ENCODE peak calls at places on chromosomes 4 and X, in six cellular contexts. P, V, Y, I, M and A are unnamed samples.
A peak's percentile ranks its signal among the peaks of the same experiment; 100 is the strongest.

GRCh38 chr4:135050086-135050717 is 848.6 kb upstream of the PABPC4L start:
- DNase-seq in P (no peak), V (no peak), Y (no peak), I (no peak), M (no peak), A (no peak)

GRCh38 chr4:147355849-147356248 is 125.0 kb upstream of the EDNRA start:
- DNase-seq in P (no peak), V (peak; percentile 88), Y (no peak), I (no peak), M (no peak), A (no peak)

GRCh38 chrX:130702867-130703707 is 199.9 kb downstream of the ENOX2 start:
- DNase-seq in P (no peak), V (no peak), Y (no peak), I (no peak), M (no peak), A (no peak)

GRCh38 chr4:163165217-163166017 is 1.3 kb downstream of the NAF1 start:
- DNase-seq in P (no peak), V (peak; percentile 26), Y (no peak), I (no peak), M (no peak), A (no peak)

GRCh38 chrX:147848009-147848408 is 63.7 kb upstream of the FMR1 start:
- DNase-seq in P (no peak), V (no peak), Y (no peak), I (no peak), M (no peak), A (no peak)

GRCh38 chrX:130120321-130120731 is 10.0 kb upstream of the ELF4 start:
- DNase-seq in P (no peak), V (peak; percentile 11), Y (no peak), I (no peak), M (no peak), A (peak; percentile 13)

GRCh38 chr4:180190382-180190781 is 2052.8 kb upstream of the TENM3 start:
- DNase-seq in P (no peak), V (no peak), Y (no peak), I (no peak), M (no peak), A (no peak)

GRCh38 chrX:54043696-54044125 is 562 bp downstream of the PHF8 start:
- DNase-seq in P (peak; percentile 13), V (peak; percentile 58), Y (peak; percentile 11), I (no peak), M (no peak), A (no peak)

GRCh38 chrX:15410430-15410829 is 26.2 kb upstream of the VEGFD start:
- DNase-seq in P (no peak), V (no peak), Y (no peak), I (no peak), M (no peak), A (no peak)

GRCh38 chrX:44400588-44400987 is 57.1 kb upstream of the EFHC2 start:
- DNase-seq in P (no peak), V (peak; percentile 94), Y (no peak), I (no peak), M (peak; percentile 44), A (no peak)

GRCh38 chrX:43644124-43644701 is 11.9 kb upstream of the MAOA start:
- DNase-seq in P (no peak), V (peak; percentile 80), Y (peak; percentile 33), I (no peak), M (no peak), A (no peak)

GRCh38 chrX:124232523-124233201 is 99.8 kb upstream of the TEX13D start:
- DNase-seq in P (no peak), V (no peak), Y (no peak), I (no peak), M (no peak), A (no peak)

GRCh38 chrX:106894978-106895452 is 8.1 kb downstream of the RIPPLY1 start:
- DNase-seq in P (no peak), V (peak; percentile 85), Y (peak; percentile 50), I (no peak), M (no peak), A (no peak)

GRCh38 chr4:77734928-77735327 is 84.2 kb downstream of the CNOT6L start:
- DNase-seq in P (no peak), V (peak; percentile 38), Y (no peak), I (no peak), M (peak; percentile 10), A (no peak)

GRCh38 chr4:25184056-25184455 is 23.8 kb upstream of the SEPSECS start:
- DNase-seq in P (no peak), V (no peak), Y (no peak), I (no peak), M (no peak), A (no peak)

GRCh38 chrX:107827852-107828251 is 2.2 kb downstream of the MID2 start:
- DNase-seq in P (no peak), V (no peak), Y (no peak), I (no peak), M (no peak), A (no peak)

GRCh38 chr4:11483076-11483475 is 54.4 kb upstream of the HS3ST1 start:
- DNase-seq in P (no peak), V (no peak), Y (no peak), I (no peak), M (no peak), A (no peak)

GRCh38 chr4:67327245-67327860 is 217.9 kb downstream of the CENPC start:
- DNase-seq in P (peak; percentile 70), V (peak; percentile 54), Y (peak; percentile 20), I (peak; percentile 19), M (no peak), A (peak; percentile 60)

DNA sequence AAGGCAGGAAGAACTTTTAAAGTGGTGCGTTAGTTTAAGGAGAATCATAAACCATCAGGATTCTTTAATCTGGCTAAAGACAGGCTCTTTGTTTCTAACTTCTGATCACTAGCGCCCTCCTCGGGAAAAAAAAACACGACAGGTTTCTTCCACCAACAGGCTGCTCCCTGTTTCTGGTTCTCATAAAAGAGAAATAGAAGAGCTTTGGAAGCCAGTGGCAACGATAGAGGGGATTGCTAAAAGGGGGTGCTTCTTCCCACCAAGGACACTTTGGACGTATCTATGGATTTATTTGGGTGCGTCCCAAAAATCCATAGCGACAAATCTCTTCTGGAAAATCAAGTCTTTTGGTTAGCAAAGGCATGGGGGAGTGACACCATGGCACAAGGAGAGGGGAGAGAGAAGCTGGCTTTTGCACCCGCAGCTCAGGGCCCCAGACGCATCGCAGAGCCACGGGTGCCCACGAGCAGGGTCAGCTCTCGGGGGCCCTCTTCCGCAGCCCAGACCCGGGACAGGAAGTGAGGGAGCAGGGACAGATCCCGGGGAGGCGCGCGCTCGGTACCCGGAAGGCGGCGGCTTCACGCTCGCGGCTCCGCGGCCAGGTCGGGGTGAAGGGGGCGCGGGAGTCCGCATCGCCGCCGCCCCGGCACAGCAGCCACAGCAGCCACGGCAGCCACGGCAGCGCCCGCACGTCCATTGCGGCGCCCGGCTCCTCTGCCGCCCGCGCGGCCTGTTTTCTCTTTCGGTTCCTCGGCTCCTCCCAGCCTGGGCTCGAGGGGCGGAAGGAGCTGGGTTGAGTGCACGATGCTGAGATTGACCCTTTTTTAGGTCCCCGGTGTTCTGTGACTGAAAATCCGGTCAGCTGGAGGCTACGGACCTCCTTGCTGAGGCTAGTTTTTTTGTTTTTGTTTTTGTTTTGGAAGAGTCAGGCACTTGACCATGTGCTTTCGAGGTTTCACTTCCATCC is at the start of gene CTSO:
- DNase-seq in P (peak; percentile 60), V (peak; percentile 88), Y (peak; percentile 79), I (peak; percentile 55), M (no peak), A (peak; percentile 37)
- TF ChIP-seq CTCF in P (peak; percentile 68), V (peak; percentile 52), Y (peak; percentile 44), I (peak; percentile 57), M (peak; percentile 54), A (peak; percentile 68)

GRCh38 chr4:102826890-102827673 is at the start of gene UBE2D3:
- DNase-seq in P (peak; percentile 94), V (peak; percentile 98), Y (peak; percentile 96), I (peak; percentile 94), M (peak; percentile 57), A (peak; percentile 95)
- TF ChIP-seq CTCF in P (no peak), V (no peak), Y (no peak), I (no peak), M (peak; percentile 19), A (no peak)

GRCh38 chr4:1773754-1774153 is 19.3 kb upstream of the FGFR3 start:
- DNase-seq in P (no peak), V (no peak), Y (no peak), I (no peak), M (no peak), A (no peak)
- TF ChIP-seq CTCF in P (no peak), V (no peak), Y (no peak), I (no peak), M (no peak), A (no peak)

DNA sequence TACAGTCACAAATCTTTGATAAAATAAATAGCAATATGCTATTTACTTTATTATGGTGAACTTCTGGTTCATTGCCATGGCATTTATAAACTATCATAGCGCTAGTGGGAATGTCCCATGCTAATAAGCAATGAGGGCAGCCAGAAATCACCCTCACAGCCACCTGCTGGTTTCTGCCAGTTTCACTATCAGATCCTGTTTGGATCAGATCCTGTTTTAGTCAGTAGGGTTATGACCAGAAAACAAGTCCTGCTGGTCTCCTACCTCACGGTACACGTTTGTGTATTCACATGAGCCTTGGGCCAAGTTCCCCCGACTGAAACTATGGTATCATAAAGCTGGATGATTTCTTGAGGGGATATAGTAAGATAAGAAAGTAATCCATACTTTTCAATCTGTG is 17.7 kb downstream of the FOXR2 start:
- DNase-seq in P (no peak), V (no peak), Y (no peak), I (no peak), M (no peak), A (no peak)
- TF ChIP-seq CTCF in P (no peak), V (no peak), Y (no peak), I (no peak), M (no peak), A (no peak)

GRCh38 chr4:48906283-48907173 is at the start of gene OCIAD2:
- DNase-seq in P (peak; percentile 58), V (peak; percentile 68), Y (peak; percentile 49), I (peak; percentile 66), M (no peak), A (peak; percentile 32)

GRCh38 chr4:48904541-48905142 is 1.9 kb downstream of the OCIAD2 start:
- DNase-seq in P (no peak), V (peak; percentile 24), Y (no peak), I (no peak), M (no peak), A (no peak)

GRCh38 chr4:48904101-48904500 is 2.5 kb downstream of the OCIAD2 start:
- DNase-seq in P (no peak), V (no peak), Y (no peak), I (no peak), M (no peak), A (no peak)

GRCh38 chr4:48907706-48908477 is 1.3 kb upstream of the OCIAD2 start:
- DNase-seq in P (no peak), V (no peak), Y (no peak), I (no peak), M (no peak), A (no peak)

DNA sequence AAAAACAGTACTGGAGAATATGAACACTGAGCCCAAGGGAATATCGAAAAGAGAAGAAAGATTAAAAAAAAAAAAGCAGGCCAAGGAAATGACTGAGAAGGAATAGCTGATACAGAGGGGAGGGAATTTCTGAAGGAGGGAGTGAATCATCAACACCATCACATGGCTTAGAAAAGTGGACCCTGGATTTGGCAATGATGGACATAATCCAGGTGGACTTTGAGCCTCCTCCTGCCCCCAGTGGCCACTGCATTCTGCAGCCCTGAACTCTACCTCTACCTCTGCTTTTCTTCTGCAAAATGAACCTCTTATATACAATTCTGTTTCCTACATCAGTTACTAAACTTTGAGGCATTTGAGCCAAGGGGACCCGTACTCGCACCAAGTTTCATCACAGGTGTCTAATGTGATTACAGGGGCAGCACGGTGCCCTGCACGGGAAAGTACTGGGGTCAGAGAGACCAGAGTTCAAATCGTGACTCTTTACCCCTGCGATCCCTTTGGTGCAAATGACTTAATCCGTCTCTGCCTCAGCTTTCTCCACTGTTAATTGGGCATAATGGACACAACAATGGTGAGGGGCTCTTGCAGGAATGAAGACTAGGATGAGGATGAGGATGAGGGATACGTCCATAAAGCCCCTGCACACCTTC is 1.1 kb downstream of the OCIAD2 start:
- DNase-seq in P (no peak), V (peak; percentile 65), Y (no peak), I (no peak), M (no peak), A (no peak)
- TF ChIP-seq CTCF in P (no peak), V (no peak), Y (no peak), I (no peak), M (peak; percentile 25), A (peak; percentile 33)